ENCODE peak calls at places on chromosome 16, in ten cellular contexts. One of them, this sample, is unnamed.

GRCh38 chr16:86934581-86935322 is 356.4 kb downstream of the FOXL1 start:
- DNase-seq in KBM-7: no peak
- DNase-seq in activated T-cell treated with anti-CD3 and anti-CD28 coated beads, Interleukin-2, amount 50 U/mL, for 72 hours: no peak
- DNase-seq in HFF-Myc: no peak
- DNase-seq in DMS53: no peak
- DNase-seq in NCI-H748 treated with DMSO at 0.1 percent for 48 hours: no peak
- DNase-seq in iPS-NIHi11: no peak
- DNase-seq in heart right ventricle: no peak
- DNase-seq in NCI-H1092: no peak
- DNase-seq in Right ventricle myocardium superior: no peak
- DNase-seq in this sample: no peak

GRCh38 chr16:2816751-2817495 is at the start of gene PRSS21:
- DNase-seq in KBM-7: no peak
- DNase-seq in activated T-cell treated with anti-CD3 and anti-CD28 coated beads, Interleukin-2, amount 50 U/mL, for 72 hours: peak
- DNase-seq in HFF-Myc: no peak
- DNase-seq in DMS53: no peak
- DNase-seq in NCI-H748 treated with DMSO at 0.1 percent for 48 hours: no peak
- DNase-seq in iPS-NIHi11: peak
- DNase-seq in heart right ventricle: no peak
- DNase-seq in NCI-H1092: no peak
- DNase-seq in Right ventricle myocardium superior: peak
- DNase-seq in this sample: peak

GRCh38 chr16:49189286-49189685 is 92.4 kb downstream of the CBLN1 start:
- DNase-seq in KBM-7: no peak
- DNase-seq in activated T-cell treated with anti-CD3 and anti-CD28 coated beads, Interleukin-2, amount 50 U/mL, for 72 hours: no peak
- DNase-seq in HFF-Myc: no peak
- DNase-seq in DMS53: no peak
- DNase-seq in NCI-H748 treated with DMSO at 0.1 percent for 48 hours: no peak
- DNase-seq in iPS-NIHi11: no peak
- DNase-seq in heart right ventricle: no peak
- DNase-seq in NCI-H1092: no peak
- DNase-seq in Right ventricle myocardium superior: no peak
- DNase-seq in this sample: no peak

GRCh38 chr16:15942901-15943690 is 6.3 kb upstream of the ABCC1 start:
- DNase-seq in KBM-7: peak
- DNase-seq in activated T-cell treated with anti-CD3 and anti-CD28 coated beads, Interleukin-2, amount 50 U/mL, for 72 hours: no peak
- DNase-seq in HFF-Myc: no peak
- DNase-seq in DMS53: no peak
- DNase-seq in NCI-H748 treated with DMSO at 0.1 percent for 48 hours: no peak
- DNase-seq in iPS-NIHi11: no peak
- DNase-seq in heart right ventricle: no peak
- DNase-seq in NCI-H1092: no peak
- DNase-seq in Right ventricle myocardium superior: no peak
- DNase-seq in this sample: no peak

GRCh38 chr16:55571-56136 is 2.0 kb downstream of the SNRNP25 start:
- DNase-seq in KBM-7: no peak
- DNase-seq in activated T-cell treated with anti-CD3 and anti-CD28 coated beads, Interleukin-2, amount 50 U/mL, for 72 hours: no peak
- DNase-seq in HFF-Myc: no peak
- DNase-seq in DMS53: no peak
- DNase-seq in NCI-H748 treated with DMSO at 0.1 percent for 48 hours: no peak
- DNase-seq in iPS-NIHi11: no peak
- DNase-seq in heart right ventricle: no peak
- DNase-seq in NCI-H1092: no peak
- DNase-seq in Right ventricle myocardium superior: peak
- DNase-seq in this sample: no peak

GRCh38 chr16:49858200-49859129 is 2.6 kb upstream of the ZNF423 start:
- DNase-seq in KBM-7: no peak
- DNase-seq in activated T-cell treated with anti-CD3 and anti-CD28 coated beads, Interleukin-2, amount 50 U/mL, for 72 hours: peak
- DNase-seq in HFF-Myc: no peak
- DNase-seq in DMS53: no peak
- DNase-seq in NCI-H748 treated with DMSO at 0.1 percent for 48 hours: no peak
- DNase-seq in iPS-NIHi11: peak
- DNase-seq in heart right ventricle: peak
- DNase-seq in NCI-H1092: no peak
- DNase-seq in Right ventricle myocardium superior: peak
- DNase-seq in this sample: peak

GRCh38 chr16:85553436-85554113 is 59.5 kb upstream of the GSE1 start:
- DNase-seq in KBM-7: peak
- DNase-seq in activated T-cell treated with anti-CD3 and anti-CD28 coated beads, Interleukin-2, amount 50 U/mL, for 72 hours: peak
- DNase-seq in HFF-Myc: no peak
- DNase-seq in DMS53: peak
- DNase-seq in NCI-H748 treated with DMSO at 0.1 percent for 48 hours: peak
- DNase-seq in iPS-NIHi11: no peak
- DNase-seq in heart right ventricle: peak
- DNase-seq in NCI-H1092: peak
- DNase-seq in Right ventricle myocardium superior: peak
- DNase-seq in this sample: peak

GRCh38 chr16:68782198-68783174 is 45.4 kb downstream of the CDH1 start:
- DNase-seq in KBM-7: no peak
- DNase-seq in activated T-cell treated with anti-CD3 and anti-CD28 coated beads, Interleukin-2, amount 50 U/mL, for 72 hours: no peak
- DNase-seq in HFF-Myc: no peak
- DNase-seq in DMS53: no peak
- DNase-seq in NCI-H748 treated with DMSO at 0.1 percent for 48 hours: no peak
- DNase-seq in iPS-NIHi11: no peak
- DNase-seq in heart right ventricle: no peak
- DNase-seq in NCI-H1092: no peak
- DNase-seq in Right ventricle myocardium superior: no peak
- DNase-seq in this sample: no peak

This sample was measured in upper lobe of left lung.